ENCODE peak calls at places on chromosomes 7 and 10, in five cellular contexts. One of them, this sample, is unnamed.

GRCh38 chr7:46032936-46033335 is 111.9 kb upstream of the IGFBP3 start:
- DNase-seq in osteocyte: no peak
- DNase-seq in CD8-positive, alpha-beta T cell: no peak
- DNase-seq in AG09319: no peak
- DNase-seq in H9: no peak
- DNase-seq in this sample: peak

GRCh38 chr7:435518-436366 is 83.9 kb downstream of the PDGFA start:
- DNase-seq in osteocyte: no peak
- DNase-seq in CD8-positive, alpha-beta T cell: no peak
- DNase-seq in AG09319: no peak
- DNase-seq in H9: no peak
- DNase-seq in this sample: no peak

GRCh38 chr10:70122742-70123141 is 9.9 kb downstream of the AIFM2 start:
- DNase-seq in osteocyte: no peak
- DNase-seq in CD8-positive, alpha-beta T cell: no peak
- DNase-seq in AG09319: no peak
- DNase-seq in H9: no peak
- DNase-seq in this sample: peak

GRCh38 chr10:117662126-117662525 is 119.6 kb downstream of the EMX2 start:
- DNase-seq in osteocyte: no peak
- DNase-seq in CD8-positive, alpha-beta T cell: no peak
- DNase-seq in AG09319: no peak
- DNase-seq in H9: no peak
- DNase-seq in this sample: peak

GRCh38 chr10:88442681-88443080 is 140.4 kb downstream of the RNLS start:
- DNase-seq in osteocyte: no peak
- DNase-seq in CD8-positive, alpha-beta T cell: no peak
- DNase-seq in AG09319: no peak
- DNase-seq in H9: no peak
- DNase-seq in this sample: no peak

GRCh38 chr10:79413196-79413595 is 32.2 kb downstream of the ZCCHC24 start:
- DNase-seq in osteocyte: no peak
- DNase-seq in CD8-positive, alpha-beta T cell: no peak
- DNase-seq in AG09319: no peak
- DNase-seq in H9: no peak
- DNase-seq in this sample: no peak

GRCh38 chr10:87642988-87643387 is 16.7 kb upstream of the PAPSS2 start:
- DNase-seq in osteocyte: no peak
- DNase-seq in CD8-positive, alpha-beta T cell: no peak
- DNase-seq in AG09319: no peak
- DNase-seq in H9: no peak
- DNase-seq in this sample: no peak

GRCh38 chr10:6148908-6149307 is 53.8 kb upstream of the PFKFB3 start:
- DNase-seq in osteocyte: no peak
- DNase-seq in CD8-positive, alpha-beta T cell: no peak
- DNase-seq in AG09319: no peak
- DNase-seq in H9: no peak
- DNase-seq in this sample: no peak

GRCh38 chr10:557792-558328 is 131.6 kb downstream of the DIP2C start:
- DNase-seq in osteocyte: no peak
- DNase-seq in CD8-positive, alpha-beta T cell: no peak
- DNase-seq in AG09319: no peak
- DNase-seq in H9: no peak
- DNase-seq in this sample: peak

GRCh38 chr7:20998309-20998708 is 211.6 kb upstream of the SP8 start:
- DNase-seq in osteocyte: no peak
- DNase-seq in CD8-positive, alpha-beta T cell: no peak
- DNase-seq in AG09319: no peak
- DNase-seq in H9: no peak
- DNase-seq in this sample: no peak

GRCh38 chr7:94906035-94906796 is 1.2 kb upstream of the PPP1R9A start:
- DNase-seq in osteocyte: no peak
- DNase-seq in CD8-positive, alpha-beta T cell: no peak
- DNase-seq in AG09319: no peak
- DNase-seq in H9: no peak
- DNase-seq in this sample: no peak

GRCh38 chr10:60958892-60959601 is 15.1 kb upstream of the RHOBTB1 start:
- DNase-seq in osteocyte: no peak
- DNase-seq in CD8-positive, alpha-beta T cell: no peak
- DNase-seq in AG09319: no peak
- DNase-seq in H9: no peak
- DNase-seq in this sample: peak

GRCh38 chr10:101828734-101829551 is 10.7 kb upstream of the OGA start:
- DNase-seq in osteocyte: no peak
- DNase-seq in CD8-positive, alpha-beta T cell: no peak
- DNase-seq in AG09319: no peak
- DNase-seq in H9: no peak
- DNase-seq in this sample: no peak

GRCh38 chr7:120064565-120064964 is 208.4 kb upstream of the KCND2 start:
- DNase-seq in osteocyte: no peak
- DNase-seq in CD8-positive, alpha-beta T cell: no peak
- DNase-seq in AG09319: peak
- DNase-seq in H9: no peak
- DNase-seq in this sample: peak

GRCh38 chr10:125608474-125608873 is 74.5 kb downstream of the TEX36 start:
- DNase-seq in osteocyte: peak
- DNase-seq in CD8-positive, alpha-beta T cell: no peak
- DNase-seq in AG09319: no peak
- DNase-seq in H9: no peak
- DNase-seq in this sample: no peak

GRCh38 chr7:45662540-45663166 is 88.5 kb downstream of the ADCY1 start:
- DNase-seq in osteocyte: peak
- DNase-seq in CD8-positive, alpha-beta T cell: no peak
- DNase-seq in AG09319: no peak
- DNase-seq in H9: peak
- DNase-seq in this sample: no peak

GRCh38 chr10:13657184-13657680 is 70.5 kb downstream of the PRPF18 start:
- DNase-seq in osteocyte: no peak
- DNase-seq in CD8-positive, alpha-beta T cell: no peak
- DNase-seq in AG09319: no peak
- DNase-seq in H9: no peak
- DNase-seq in this sample: no peak

GRCh38 chr10:90136731-90137316 is 435.4 kb downstream of the KIF20B start:
- DNase-seq in osteocyte: no peak
- DNase-seq in CD8-positive, alpha-beta T cell: no peak
- DNase-seq in AG09319: no peak
- DNase-seq in H9: peak
- DNase-seq in this sample: peak

GRCh38 chr7:81725496-81726117 is 44.2 kb downstream of the HGF start:
- DNase-seq in osteocyte: no peak
- DNase-seq in CD8-positive, alpha-beta T cell: no peak
- DNase-seq in AG09319: peak
- DNase-seq in H9: no peak
- DNase-seq in this sample: peak

GRCh38 chr10:75400163-75400768 is 1.3 kb downstream of the ZNF503 start:
- DNase-seq in osteocyte: no peak
- DNase-seq in CD8-positive, alpha-beta T cell: no peak
- DNase-seq in AG09319: no peak
- DNase-seq in H9: no peak
- DNase-seq in this sample: peak

GRCh38 chr7:78673272-78673671 is 780.2 kb downstream of the MAGI2 start:
- DNase-seq in osteocyte: no peak
- DNase-seq in CD8-positive, alpha-beta T cell: no peak
- DNase-seq in AG09319: no peak
- DNase-seq in H9: no peak
- DNase-seq in this sample: no peak

GRCh38 chr7:5349437-5350173 is 66.9 kb downstream of the SLC29A4 start:
- DNase-seq in osteocyte: no peak
- DNase-seq in CD8-positive, alpha-beta T cell: no peak
- DNase-seq in AG09319: no peak
- DNase-seq in H9: no peak
- DNase-seq in this sample: no peak

GRCh38 chr10:81215498-81215897 is 659.5 kb upstream of the NRG3 start:
- DNase-seq in osteocyte: no peak
- DNase-seq in CD8-positive, alpha-beta T cell: no peak
- DNase-seq in AG09319: no peak
- DNase-seq in H9: no peak
- DNase-seq in this sample: no peak

GRCh38 chr10:68223535-68224165 is 8.3 kb downstream of the ATOH7 start:
- DNase-seq in osteocyte: no peak
- DNase-seq in CD8-positive, alpha-beta T cell: no peak
- DNase-seq in AG09319: no peak
- DNase-seq in H9: peak
- DNase-seq in this sample: no peak

GRCh38 chr7:150388709-150389531 is 9.8 kb downstream of the ZNF775 start:
- DNase-seq in osteocyte: no peak
- DNase-seq in CD8-positive, alpha-beta T cell: no peak
- DNase-seq in AG09319: no peak
- DNase-seq in H9: peak
- DNase-seq in this sample: peak